ENCODE peak calls at places on chromosome 6, in four cellular contexts. D is HepG2, V is H1, W is GM12878. X is an unnamed sample.

GRCh38 chr6:80356000-80356399 is 249.5 kb downstream of the BCKDHB start:
- DNase-seq in D (no peak), V (no peak), W (no peak), X (no peak)

GRCh38 chr6:111668410-111668809 is 62.7 kb upstream of the TRAF3IP2 start:
- DNase-seq in D (no peak), V (no peak), W (no peak), X (peak; percentile 32)

GRCh38 chr6:151482290-151482689 is 11.5 kb upstream of the CCDC170 start:
- DNase-seq in D (no peak), V (no peak), W (no peak), X (no peak)

GRCh38 chr6:41967312-41968287 is 26.0 kb upstream of the CCND3 start:
- DNase-seq in D (no peak), V (no peak), W (no peak), X (peak; percentile 54)

GRCh38 chr6:69865126-69865525 is 1.2 kb upstream of the COL19A1 start:
- DNase-seq in D (no peak), V (no peak), W (no peak), X (no peak)

GRCh38 chr6:12012231-12012565 is at the start of gene HIVEP1:
- DNase-seq in D (no peak), V (no peak), W (no peak), X (peak; percentile 50)

GRCh38 chr6:89985744-89986493 is 91.7 kb downstream of the GJA10 start:
- DNase-seq in D (no peak), V (no peak), W (no peak), X (peak; percentile 11)

GRCh38 chr6:111800468-111800760 is 72.8 kb downstream of the FYN start:
- DNase-seq in D (no peak), V (no peak), W (no peak), X (no peak)

GRCh38 chr6:119284861-119285521 is 64.6 kb downstream of the MAN1A1 start:
- DNase-seq in D (peak; percentile 72), V (peak; percentile 58), W (no peak), X (peak; percentile 32)

GRCh38 chr6:21587182-21587924 is 6.2 kb upstream of the SOX4 start:
- DNase-seq in D (peak; percentile 21), V (no peak), W (no peak), X (peak; percentile 14)

GRCh38 chr6:142014515-142014914 is 118.2 kb upstream of the GJE1 start:
- DNase-seq in D (no peak), V (no peak), W (no peak), X (no peak)

GRCh38 chr6:130322673-130323268 is 43.0 kb upstream of the TMEM200A start:
- DNase-seq in D (peak; percentile 55), V (no peak), W (peak; percentile 17), X (peak; percentile 25)

GRCh38 chr6:149696904-149697303 is 21.0 kb downstream of the LATS1 start:
- DNase-seq in D (no peak), V (no peak), W (no peak), X (no peak)

GRCh38 chr6:26215200-26216014 is 128.2 kb downstream of the HFE start:
- DNase-seq in D (peak; percentile 39), V (peak; percentile 60), W (no peak), X (no peak)

GRCh38 chr6:80767808-80768207 is 661.3 kb downstream of the BCKDHB start:
- DNase-seq in D (no peak), V (no peak), W (no peak), X (no peak)

GRCh38 chr6:160431791-160432404 is 83.7 kb downstream of the SLC22A3 start:
- DNase-seq in D (no peak), V (no peak), W (no peak), X (peak; percentile 68)

GRCh38 chr6:155880905-155881304 is 425.3 kb upstream of the NOX3 start:
- DNase-seq in D (no peak), V (no peak), W (no peak), X (no peak)

GRCh38 chr6:37367557-37367956 is 13.8 kb downstream of the RNF8 start:
- DNase-seq in D (no peak), V (no peak), W (no peak), X (no peak)

GRCh38 chr6:112233864-112234263 is 20.5 kb downstream of the LAMA4 start:
- DNase-seq in D (no peak), V (no peak), W (no peak), X (no peak)

GRCh38 chr6:156933201-156934053 is 156.2 kb downstream of the ARID1B start:
- DNase-seq in D (peak; percentile 93), V (no peak), W (no peak), X (no peak)

GRCh38 chr6:107114872-107115694 is at the start of gene BEND3:
- DNase-seq in D (no peak), V (no peak), W (no peak), X (peak; percentile 67)

GRCh38 chr6:107116923-107117417 is 1.7 kb upstream of the BEND3 start:
- DNase-seq in D (no peak), V (no peak), W (no peak), X (no peak)

GRCh38 chr6:107116328-107116892 is 1.1 kb upstream of the BEND3 start:
- DNase-seq in D (no peak), V (peak; percentile 69), W (no peak), X (peak; percentile 38)

GRCh38 chr6:107114213-107114871 is 973 bp downstream of the BEND3 start:
- DNase-seq in D (peak; percentile 61), V (peak; percentile 85), W (no peak), X (peak; percentile 87)

DNA sequence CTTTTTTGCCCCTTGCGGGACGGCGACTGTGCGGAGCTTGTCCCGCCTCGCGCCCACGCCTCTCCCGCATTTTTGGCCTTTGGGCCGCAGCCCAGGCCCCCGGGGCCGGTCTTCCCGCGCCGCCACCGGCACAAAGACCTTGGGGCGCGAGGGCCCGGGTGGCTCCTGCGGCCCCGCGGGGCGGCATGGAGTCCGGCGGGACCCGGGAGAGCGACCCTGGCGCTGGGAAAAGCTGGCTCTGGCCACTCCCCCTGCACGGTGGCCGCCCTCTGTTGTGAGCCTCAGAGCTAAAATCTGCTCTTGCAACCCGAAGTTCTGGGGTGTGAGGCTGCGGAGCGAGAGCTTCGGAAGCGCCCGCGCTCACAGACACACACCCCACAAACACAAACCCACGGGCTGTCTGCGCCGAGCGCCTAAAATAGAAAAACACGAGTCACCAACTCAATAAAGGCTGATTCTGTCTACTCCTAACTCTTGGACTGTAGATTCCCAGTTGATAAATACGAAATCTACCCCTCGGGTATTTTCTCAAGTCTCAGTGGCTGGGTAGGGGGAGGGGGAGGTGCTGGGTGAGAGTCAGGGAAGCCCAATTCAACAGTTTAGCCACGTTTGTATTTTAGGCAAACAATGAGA is 496 bp upstream of the BEND3 start:
- DNase-seq in D (peak; percentile 68), V (peak; percentile 84), W (no peak), X (peak; percentile 66)
- TF ChIP-seq BRCA1 in D (peak; percentile 30), V (no peak), W (no peak), X (no peak)

DNA sequence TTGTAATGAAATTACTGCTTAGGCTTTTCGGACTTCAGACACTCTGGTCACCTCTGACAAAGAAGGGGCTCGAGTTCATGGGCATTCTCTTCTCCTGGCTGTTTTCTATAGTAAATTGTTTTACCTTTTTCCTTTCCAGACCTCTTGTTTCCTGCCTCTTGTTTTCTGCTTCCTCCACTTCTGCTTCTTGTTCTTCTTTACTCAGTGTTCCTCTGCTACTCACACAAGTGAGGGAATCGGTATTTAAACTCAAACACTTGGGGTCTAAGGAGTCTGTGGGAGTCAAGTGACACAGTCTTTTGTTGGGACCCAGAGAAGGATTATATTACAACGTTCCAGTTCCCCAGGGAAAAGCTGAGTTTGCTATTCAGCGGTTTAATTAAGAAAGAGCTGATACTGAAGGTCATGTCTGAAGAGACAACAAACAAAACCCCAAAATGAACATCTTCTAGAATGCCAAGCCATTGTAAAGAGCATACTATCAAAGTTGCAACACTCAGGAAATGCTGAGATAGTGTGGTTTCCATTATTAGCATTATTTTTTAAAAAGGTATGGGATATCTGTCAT is 107.8 kb upstream of the CITED2 start:
- DNase-seq in D (no peak), V (no peak), W (no peak), X (no peak)
- TF ChIP-seq MAX in D (no peak), V (no peak), W (no peak), X (no peak)

GRCh38 chr6:127941228-127941627 is 40.4 kb upstream of the THEMIS start:
- DNase-seq in D (no peak), V (no peak), W (no peak), X (no peak)

GRCh38 chr6:127950566-127951141 is 49.8 kb upstream of the THEMIS start:
- DNase-seq in D (no peak), V (no peak), W (no peak), X (no peak)

GRCh38 chr6:127949251-127949650 is 48.4 kb upstream of the THEMIS start:
- DNase-seq in D (no peak), V (no peak), W (no peak), X (no peak)

GRCh38 chr6:127946388-127946787 is 45.5 kb upstream of the THEMIS start:
- DNase-seq in D (no peak), V (no peak), W (no peak), X (no peak)

DNA sequence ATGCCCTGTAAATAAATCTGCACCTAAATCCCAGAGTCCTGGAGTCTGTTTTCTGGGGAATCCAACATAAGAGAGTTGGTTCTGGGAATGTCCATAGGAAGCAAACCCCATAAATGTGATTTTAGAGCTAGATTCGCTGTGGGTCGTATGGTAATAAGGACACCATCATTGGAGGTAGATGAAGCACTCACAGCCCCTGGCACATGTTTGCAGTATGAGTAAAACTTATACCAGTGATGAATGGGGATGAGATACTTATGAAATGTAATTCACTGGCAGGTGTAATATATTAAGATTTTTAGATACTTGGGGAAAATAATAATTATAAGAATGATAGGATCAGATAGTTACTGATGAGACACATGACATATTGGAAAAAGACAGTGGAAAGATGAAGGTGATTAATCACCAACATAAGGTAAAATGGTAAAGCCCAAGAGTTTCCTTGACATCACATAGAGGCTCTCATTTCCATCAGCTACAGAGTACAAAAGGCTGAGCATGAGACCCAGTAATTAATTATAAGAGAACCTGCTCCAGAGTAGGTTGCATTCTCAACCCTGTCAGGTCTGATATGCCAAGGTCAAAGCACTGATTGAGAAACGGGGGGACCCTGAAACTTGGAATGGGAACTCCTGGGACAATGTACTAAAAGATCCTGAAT is 44.7 kb upstream of the THEMIS start:
- DNase-seq in D (no peak), V (no peak), W (no peak), X (no peak)
- TF ChIP-seq BRCA1 in D (no peak), V (no peak), W (no peak), X (no peak)

GRCh38 chr6:35176625-35177024 is 35.5 kb upstream of the TCP11 start:
- DNase-seq in D (no peak), V (no peak), W (no peak), X (no peak)

GRCh38 chr6:35177586-35177985 is 36.2 kb upstream of the SCUBE3 start:
- DNase-seq in D (no peak), V (no peak), W (no peak), X (no peak)

GRCh38 chr6:35178932-35179832 is 34.6 kb upstream of the SCUBE3 start:
- DNase-seq in D (no peak), V (no peak), W (peak; percentile 39), X (peak; percentile 27)

GRCh38 chr6:35178012-35178411 is 35.7 kb upstream of the SCUBE3 start:
- DNase-seq in D (no peak), V (no peak), W (no peak), X (no peak)

GRCh38 chr6:35177139-35177538 is 36.0 kb upstream of the TCP11 start:
- DNase-seq in D (no peak), V (no peak), W (no peak), X (no peak)
- TF ChIP-seq MAX in D (no peak), V (no peak), W (no peak), X (no peak)